ENCODE peak calls at places on chromosomes 1 and 21, in four cellular contexts. I is HepG2, R is K562, U is GM12878. S is an unnamed sample.
A peak's percentile ranks its signal among the peaks of the same experiment; 100 is the strongest.

GRCh38 chr1:78787554-78787953 is 137.9 kb downstream of the IFI44 start:
- DNase-seq in U (no peak), I (no peak), R (no peak), S (no peak)

GRCh38 chr1:88890790-88891317 is 513 bp downstream of the GTF2B start:
- DNase-seq in U (no peak), R (peak; percentile 47), I (peak; percentile 36), S (peak; percentile 48)

GRCh38 chr1:9128161-9128519 is 762 bp downstream of the GPR157 start:
- DNase-seq in R (no peak), I (no peak), U (no peak), S (no peak)

GRCh38 chr1:192879416-192879815 is 70.6 kb downstream of the RGS2 start:
- DNase-seq in U (no peak), R (peak; percentile 18), I (peak; percentile 1), S (no peak)

GRCh38 chr1:246302251-246302625 is 204.8 kb downstream of the SMYD3 start:
- DNase-seq in R (no peak), U (no peak), I (no peak), S (no peak)

GRCh38 chr1:21229246-21230000 is 52.7 kb upstream of the EIF4G3 start:
- DNase-seq in I (no peak), U (no peak), R (no peak), S (no peak)

GRCh38 chr1:31802190-31803150 is 13.4 kb downstream of the SPOCD1 start:
- DNase-seq in R (no peak), U (no peak), I (no peak), S (no peak)

GRCh38 chr1:224170748-224171478 is 12.1 kb upstream of the DEGS1 start:
- DNase-seq in R (peak; percentile 31), U (no peak), I (peak; percentile 13), S (peak; percentile 50)

GRCh38 chr1:7109901-7110300 is 324.6 kb downstream of the CAMTA1 start:
- DNase-seq in I (no peak), R (no peak), U (no peak), S (no peak)

GRCh38 chr1:8660455-8660854 is 157.0 kb downstream of the RERE start:
- DNase-seq in I (no peak), U (no peak), R (peak; percentile 40), S (no peak)

GRCh38 chr21:41651396-41651795 is 115.5 kb downstream of the RIPK4 start:
- DNase-seq in U (no peak), I (no peak), R (no peak), S (no peak)

GRCh38 chr1:63651110-63651776 is 58.0 kb downstream of the PGM1 start:
- DNase-seq in U (no peak), R (no peak), I (no peak), S (no peak)

GRCh38 chr1:218669431-218669830 is 324.3 kb downstream of the TGFB2 start:
- DNase-seq in R (no peak), I (no peak), U (no peak), S (no peak)

GRCh38 chr1:36516372-36517018 is 33.8 kb upstream of the CSF3R start:
- DNase-seq in I (peak; percentile 60), R (peak; percentile 89), U (no peak), S (peak; percentile 83)

GRCh38 chr21:38614558-38614957 is 116.3 kb upstream of the ERG start:
- DNase-seq in U (no peak), I (no peak), R (no peak), S (no peak)

GRCh38 chr1:227166559-227166958 is 151.7 kb downstream of the CDC42BPA start:
- DNase-seq in R (no peak), I (no peak), U (no peak), S (no peak)

GRCh38 chr1:78104322-78104721 is 58.6 kb downstream of the GIPC2 start:
- DNase-seq in R (no peak), U (no peak), I (no peak), S (no peak)

GRCh38 chr1:23810818-23811420 is 10.4 kb upstream of the GALE start:
- DNase-seq in R (peak; percentile 83), U (peak; percentile 59), I (no peak), S (peak; percentile 58)

GRCh38 chr1:26998319-26999300 is 5.1 kb downstream of the TRNP1 start:
- DNase-seq in R (no peak), U (no peak), I (no peak), S (no peak)

GRCh38 chr1:41305576-41306365 is 55.5 kb upstream of the FOXO6 start:
- DNase-seq in R (no peak), I (no peak), U (no peak), S (no peak)

GRCh38 chr1:5661196-5662130 is 330.8 kb downstream of the NPHP4 start:
- DNase-seq in I (no peak), U (no peak), R (no peak), S (no peak)

GRCh38 chr1:164559342-164560070 is 522 bp downstream of the PBX1 start:
- DNase-seq in U (no peak), I (peak; percentile 3), R (no peak), S (no peak)

GRCh38 chr1:1554926-1555915 is 14.8 kb upstream of the TMEM240 start:
- DNase-seq in I (no peak), R (peak; percentile 69), U (no peak), S (no peak)

GRCh38 chr1:2606806-2607680 is 20.5 kb downstream of the PRXL2B start:
- DNase-seq in U (no peak), I (no peak), R (no peak), S (no peak)

GRCh38 chr1:160567858-160568682 is 11.2 kb downstream of the CD84 start:
- DNase-seq in R (peak; percentile 48), U (no peak), I (no peak), S (no peak)

GRCh38 chr1:93723733-93724270 is 42.2 kb upstream of the BCAR3 start:
- DNase-seq in I (no peak), R (no peak), U (no peak), S (no peak)

GRCh38 chr21:44618504-44618903 is 6.6 kb downstream of the KRTAP10-8 start:
- DNase-seq in R (no peak), I (peak; percentile 16), U (no peak), S (no peak)

GRCh38 chr1:49163041-49163440 is 386.4 kb upstream of the BEND5 start:
- DNase-seq in I (no peak), U (no peak), R (no peak), S (no peak)

GRCh38 chr1:101323530-101323929 is 86.7 kb downstream of the S1PR1 start:
- DNase-seq in R (no peak), I (no peak), U (no peak), S (no peak)

GRCh38 chr1:27341525-27342252 is at the start of gene SYTL1:
- DNase-seq in I (peak; percentile 52), U (no peak), R (peak; percentile 72), S (peak; percentile 59)

GRCh38 chr1:115717541-115717940 is 51.0 kb downstream of the CASQ2 start:
- DNase-seq in I (peak; percentile 57), R (peak; percentile 62), U (no peak), S (peak; percentile 37)

GRCh38 chr1:65247419-65248359 is 61.7 kb upstream of the DNAJC6 start:
- DNase-seq in I (no peak), R (peak; percentile 38), U (no peak), S (no peak)
- TF ChIP-seq FOXK2 in I (no peak), R (no peak), U (no peak), S (no peak)

DNA sequence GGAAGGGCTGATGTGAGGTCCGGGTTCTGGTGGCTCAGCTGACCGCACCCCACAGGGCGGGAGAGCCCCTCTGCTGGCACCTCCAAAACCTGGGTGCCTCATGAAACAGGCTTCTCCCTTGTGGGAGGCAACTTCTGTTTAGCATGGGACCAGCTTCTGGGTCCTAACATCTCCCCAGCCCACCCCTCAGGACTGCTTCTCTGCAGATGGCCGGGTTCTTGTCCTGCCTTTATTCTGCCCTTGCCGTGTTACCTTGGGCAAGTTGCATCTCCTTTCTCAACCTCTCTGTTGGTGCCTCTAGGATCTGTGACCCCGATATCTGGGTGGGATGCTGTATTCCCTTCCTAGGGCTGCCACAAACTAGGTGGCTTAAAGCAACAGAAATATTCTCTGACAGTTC is 15.0 kb upstream of the TTC22 start:
- DNase-seq in U (no peak), I (no peak), R (no peak), S (no peak)
- TF ChIP-seq FOXK2 in U (no peak), I (no peak), R (no peak), S (no peak)

DNA sequence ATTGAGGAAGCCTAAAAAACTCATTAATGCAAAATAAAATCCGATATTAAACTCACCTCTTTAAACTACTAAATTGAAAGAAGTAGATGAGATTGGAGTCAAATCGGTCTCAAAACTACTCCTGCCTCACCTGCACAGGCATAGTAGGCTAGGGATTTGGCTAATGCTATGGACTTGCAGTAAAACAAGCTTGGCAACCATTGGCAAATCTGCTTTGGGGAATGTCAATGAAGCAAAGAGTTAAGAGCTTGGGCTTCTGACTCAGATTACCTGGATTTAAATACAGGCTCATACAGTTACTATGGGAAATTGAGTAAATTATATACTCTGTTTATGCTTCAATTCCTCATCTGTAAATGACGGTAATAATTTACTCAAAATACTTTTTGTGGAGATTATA is 111.4 kb downstream of the TTLL7 start:
- DNase-seq in R (no peak), U (no peak), I (no peak), S (no peak)
- TF ChIP-seq FOXK2 in R (no peak), U (no peak), I (no peak), S (no peak)

GRCh38 chr1:114224196-114224907 is 70.7 kb upstream of the SYT6 start:
- DNase-seq in I (no peak), R (no peak), U (no peak), S (no peak)
- TF ChIP-seq FOXK2 in I (no peak), R (no peak), U (no peak), S (no peak)

S was measured in HEK293T.